ENCODE peak calls at places on chromosomes 5 and 9, in eight cellular contexts. One of them, this sample, is unnamed.

GRCh38 chr9:116318463-116319271 is 165.1 kb downstream of the PAPPA start:
- DNase-seq in mesenchymal stem cell: peak; percentile 72
- DNase-seq in transverse colon: peak; percentile 26
- DNase-seq in substantia nigra: no peak
- DNase-seq in right atrium auricular region: peak; percentile 75
- DNase-seq in tibial artery: no peak
- DNase-seq in fibroblast of lung: peak; percentile 84
- DNase-seq in stomach: no peak
- DNase-seq in this sample: no peak

GRCh38 chr5:136001531-136001930 is 27.3 kb upstream of the TGFBI start:
- DNase-seq in mesenchymal stem cell: no peak
- DNase-seq in transverse colon: no peak
- DNase-seq in substantia nigra: no peak
- DNase-seq in right atrium auricular region: no peak
- DNase-seq in tibial artery: no peak
- DNase-seq in fibroblast of lung: peak; percentile 81
- DNase-seq in stomach: no peak
- DNase-seq in this sample: no peak

GRCh38 chr5:79001471-79001870 is 16.4 kb upstream of the ARSB start:
- DNase-seq in mesenchymal stem cell: no peak
- DNase-seq in transverse colon: no peak
- DNase-seq in substantia nigra: no peak
- DNase-seq in right atrium auricular region: no peak
- DNase-seq in tibial artery: no peak
- DNase-seq in fibroblast of lung: no peak
- DNase-seq in stomach: no peak
- DNase-seq in this sample: no peak

GRCh38 chr9:96129698-96130097 is 172.3 kb downstream of the HSD17B3 start:
- DNase-seq in mesenchymal stem cell: no peak
- DNase-seq in transverse colon: no peak
- DNase-seq in substantia nigra: no peak
- DNase-seq in right atrium auricular region: no peak
- DNase-seq in tibial artery: no peak
- DNase-seq in fibroblast of lung: no peak
- DNase-seq in stomach: no peak
- DNase-seq in this sample: no peak

GRCh38 chr9:90102292-90102901 is 497.6 kb downstream of the GADD45G start:
- DNase-seq in mesenchymal stem cell: peak; percentile 92
- DNase-seq in transverse colon: peak; percentile 91
- DNase-seq in substantia nigra: no peak
- DNase-seq in right atrium auricular region: peak; percentile 91
- DNase-seq in tibial artery: peak; percentile 81
- DNase-seq in fibroblast of lung: peak; percentile 90
- DNase-seq in stomach: peak; percentile 89
- DNase-seq in this sample: peak; percentile 66

GRCh38 chr5:147708708-147709107 is 73.8 kb downstream of the JAKMIP2 start:
- DNase-seq in mesenchymal stem cell: no peak
- DNase-seq in transverse colon: no peak
- DNase-seq in substantia nigra: no peak
- DNase-seq in right atrium auricular region: no peak
- DNase-seq in tibial artery: no peak
- DNase-seq in fibroblast of lung: no peak
- DNase-seq in stomach: no peak
- DNase-seq in this sample: no peak

GRCh38 chr5:154395407-154396106 is 50.2 kb upstream of the SAP30L start:
- DNase-seq in mesenchymal stem cell: no peak
- DNase-seq in transverse colon: peak; percentile 47
- DNase-seq in substantia nigra: no peak
- DNase-seq in right atrium auricular region: no peak
- DNase-seq in tibial artery: no peak
- DNase-seq in fibroblast of lung: no peak
- DNase-seq in stomach: peak; percentile 65
- DNase-seq in this sample: peak; percentile 44

GRCh38 chr5:66518753-66519152 is 77.4 kb upstream of the MAST4 start:
- DNase-seq in mesenchymal stem cell: no peak
- DNase-seq in transverse colon: no peak
- DNase-seq in substantia nigra: no peak
- DNase-seq in right atrium auricular region: no peak
- DNase-seq in tibial artery: no peak
- DNase-seq in fibroblast of lung: no peak
- DNase-seq in stomach: no peak
- DNase-seq in this sample: no peak

GRCh38 chr5:126184474-126184873 is 238.7 kb upstream of the GRAMD2B start:
- DNase-seq in mesenchymal stem cell: no peak
- DNase-seq in transverse colon: no peak
- DNase-seq in substantia nigra: no peak
- DNase-seq in right atrium auricular region: no peak
- DNase-seq in tibial artery: no peak
- DNase-seq in fibroblast of lung: no peak
- DNase-seq in stomach: no peak
- DNase-seq in this sample: no peak

GRCh38 chr5:10656176-10656830 is 92.4 kb downstream of the ANKRD33B start:
- DNase-seq in mesenchymal stem cell: no peak
- DNase-seq in transverse colon: no peak
- DNase-seq in substantia nigra: no peak
- DNase-seq in right atrium auricular region: no peak
- DNase-seq in tibial artery: no peak
- DNase-seq in fibroblast of lung: no peak
- DNase-seq in stomach: peak; percentile 21
- DNase-seq in this sample: peak; percentile 5

GRCh38 chr9:71608825-71609452 is 159.4 kb downstream of the CEMIP2 start:
- DNase-seq in mesenchymal stem cell: no peak
- DNase-seq in transverse colon: no peak
- DNase-seq in substantia nigra: no peak
- DNase-seq in right atrium auricular region: no peak
- DNase-seq in tibial artery: no peak
- DNase-seq in fibroblast of lung: no peak
- DNase-seq in stomach: no peak
- DNase-seq in this sample: no peak

GRCh38 chr5:59042683-59043082 is 459.8 kb downstream of the RAB3C start:
- DNase-seq in mesenchymal stem cell: peak; percentile 57
- DNase-seq in transverse colon: peak; percentile 21
- DNase-seq in substantia nigra: no peak
- DNase-seq in right atrium auricular region: peak; percentile 75
- DNase-seq in tibial artery: no peak
- DNase-seq in fibroblast of lung: peak; percentile 41
- DNase-seq in stomach: peak; percentile 32
- DNase-seq in this sample: no peak

GRCh38 chr9:129242971-129243561 is 65.0 kb upstream of the IER5L start:
- DNase-seq in mesenchymal stem cell: peak; percentile 34
- DNase-seq in transverse colon: no peak
- DNase-seq in substantia nigra: no peak
- DNase-seq in right atrium auricular region: peak; percentile 84
- DNase-seq in tibial artery: peak; percentile 87
- DNase-seq in fibroblast of lung: peak; percentile 68
- DNase-seq in stomach: no peak
- DNase-seq in this sample: no peak

GRCh38 chr5:172502410-172502809 is 48.1 kb upstream of the SH3PXD2B start:
- DNase-seq in mesenchymal stem cell: no peak
- DNase-seq in transverse colon: no peak
- DNase-seq in substantia nigra: no peak
- DNase-seq in right atrium auricular region: peak; percentile 57
- DNase-seq in tibial artery: no peak
- DNase-seq in fibroblast of lung: no peak
- DNase-seq in stomach: no peak
- DNase-seq in this sample: no peak

GRCh38 chr9:68446836-68447235 is 90.4 kb downstream of the PGM5 start:
- DNase-seq in mesenchymal stem cell: peak; percentile 64
- DNase-seq in transverse colon: peak; percentile 39
- DNase-seq in substantia nigra: no peak
- DNase-seq in right atrium auricular region: no peak
- DNase-seq in tibial artery: peak; percentile 43
- DNase-seq in fibroblast of lung: peak; percentile 86
- DNase-seq in stomach: no peak
- DNase-seq in this sample: no peak

GRCh38 chr9:123346026-123346425 is 10.0 kb upstream of the CRB2 start:
- DNase-seq in mesenchymal stem cell: no peak
- DNase-seq in transverse colon: no peak
- DNase-seq in substantia nigra: no peak
- DNase-seq in right atrium auricular region: no peak
- DNase-seq in tibial artery: no peak
- DNase-seq in fibroblast of lung: no peak
- DNase-seq in stomach: no peak
- DNase-seq in this sample: no peak

GRCh38 chr9:125929846-125930245 is 182.7 kb downstream of the PBX3 start:
- DNase-seq in mesenchymal stem cell: no peak
- DNase-seq in transverse colon: no peak
- DNase-seq in substantia nigra: no peak
- DNase-seq in right atrium auricular region: no peak
- DNase-seq in tibial artery: no peak
- DNase-seq in fibroblast of lung: no peak
- DNase-seq in stomach: no peak
- DNase-seq in this sample: no peak

GRCh38 chr9:127522727-127523126 is 71.4 kb downstream of the LRSAM1 start:
- DNase-seq in mesenchymal stem cell: peak; percentile 23
- DNase-seq in transverse colon: peak; percentile 44
- DNase-seq in substantia nigra: no peak
- DNase-seq in right atrium auricular region: no peak
- DNase-seq in tibial artery: no peak
- DNase-seq in fibroblast of lung: no peak
- DNase-seq in stomach: no peak
- DNase-seq in this sample: no peak

GRCh38 chr5:143877196-143877595 is 65.2 kb downstream of the HMHB1 start:
- DNase-seq in mesenchymal stem cell: no peak
- DNase-seq in transverse colon: no peak
- DNase-seq in substantia nigra: no peak
- DNase-seq in right atrium auricular region: no peak
- DNase-seq in tibial artery: no peak
- DNase-seq in fibroblast of lung: no peak
- DNase-seq in stomach: no peak
- DNase-seq in this sample: no peak

GRCh38 chr9:107016383-107016782 is 153.4 kb downstream of the ZNF462 start:
- DNase-seq in mesenchymal stem cell: no peak
- DNase-seq in transverse colon: no peak
- DNase-seq in substantia nigra: no peak
- DNase-seq in right atrium auricular region: no peak
- DNase-seq in tibial artery: no peak
- DNase-seq in fibroblast of lung: no peak
- DNase-seq in stomach: no peak
- DNase-seq in this sample: no peak

GRCh38 chr5:137635521-137635921 is 100.4 kb downstream of the KLHL3 start:
- DNase-seq in mesenchymal stem cell: no peak
- DNase-seq in transverse colon: no peak
- DNase-seq in substantia nigra: no peak
- DNase-seq in right atrium auricular region: no peak
- DNase-seq in tibial artery: no peak
- DNase-seq in fibroblast of lung: no peak
- DNase-seq in stomach: no peak
- DNase-seq in this sample: no peak

DNA sequence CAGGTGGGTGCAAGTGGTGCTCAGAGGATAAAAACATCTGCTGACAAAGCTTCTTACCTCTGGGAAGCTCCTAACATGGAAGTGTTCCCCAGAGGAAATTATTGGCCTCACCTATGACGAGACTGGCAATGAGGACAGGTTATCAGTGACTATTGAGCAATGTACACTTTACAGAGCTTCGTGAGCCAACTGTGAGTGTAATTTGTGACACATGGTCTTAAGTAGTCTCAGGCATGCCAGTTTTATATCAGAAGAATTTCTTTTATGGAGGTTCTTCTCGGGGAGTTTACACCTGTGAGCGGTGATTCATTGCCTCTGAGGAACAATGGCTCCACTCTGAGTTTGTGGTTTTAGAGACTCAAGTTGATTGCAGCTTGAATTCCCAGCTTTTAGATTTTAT is 11.3 kb downstream of the ANKDD1B start:
- DNase-seq in mesenchymal stem cell: no peak
- DNase-seq in transverse colon: peak; percentile 38
- DNase-seq in substantia nigra: no peak
- DNase-seq in right atrium auricular region: no peak
- DNase-seq in tibial artery: no peak
- DNase-seq in fibroblast of lung: no peak
- DNase-seq in stomach: peak; percentile 41
- DNase-seq in this sample: peak; percentile 97
- H3K27ac ChIP-seq in mesenchymal stem cell: no peak overlapping the region
- H3K27ac ChIP-seq in transverse colon: peak overlapping the region; percentile 77
- H3K27ac ChIP-seq in substantia nigra: no peak overlapping the region
- H3K27ac ChIP-seq in right atrium auricular region: no peak overlapping the region
- H3K27ac ChIP-seq in tibial artery: no peak overlapping the region
- H3K27ac ChIP-seq in fibroblast of lung: no peak overlapping the region
- H3K27ac ChIP-seq in stomach: peak overlapping the region; percentile 55
- H3K27ac ChIP-seq in this sample: peak overlapping the region; percentile 88

GRCh38 chr9:120921751-120922181 is 4.8 kb downstream of the TRAF1 start:
- DNase-seq in mesenchymal stem cell: no peak
- DNase-seq in transverse colon: no peak
- DNase-seq in substantia nigra: no peak
- DNase-seq in right atrium auricular region: no peak
- DNase-seq in tibial artery: no peak
- DNase-seq in fibroblast of lung: no peak
- DNase-seq in stomach: no peak
- DNase-seq in this sample: no peak
- H3K27ac ChIP-seq in mesenchymal stem cell: no peak overlapping the region
- H3K27ac ChIP-seq in transverse colon: peak overlapping the region; percentile 63
- H3K27ac ChIP-seq in substantia nigra: no peak overlapping the region
- H3K27ac ChIP-seq in right atrium auricular region: peak overlapping the region; percentile 84
- H3K27ac ChIP-seq in tibial artery: peak overlapping the region; percentile 94
- H3K27ac ChIP-seq in fibroblast of lung: no peak overlapping the region
- H3K27ac ChIP-seq in stomach: peak overlapping the region; percentile 93
- H3K27ac ChIP-seq in this sample: no peak overlapping the region

DNA sequence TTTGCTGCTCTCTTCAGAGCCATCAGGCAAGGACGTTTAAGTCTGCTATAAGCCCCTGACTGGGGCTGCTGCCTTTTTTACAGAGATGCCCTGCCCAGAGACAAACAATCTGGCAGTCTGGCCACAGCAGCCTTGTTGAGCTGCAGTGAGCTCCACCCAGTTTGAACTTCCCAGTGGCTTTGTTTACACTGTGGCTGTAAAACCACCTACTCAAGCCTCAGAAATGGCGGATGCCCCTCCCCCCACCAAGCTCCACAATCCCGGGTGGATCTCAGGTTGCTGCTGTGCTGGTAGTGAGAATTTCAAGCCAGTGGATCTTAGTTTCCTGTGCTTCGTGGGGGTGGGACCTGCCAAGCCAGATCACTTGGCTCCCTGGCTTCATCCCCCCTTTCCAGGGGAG is 59.7 kb upstream of the SNCAIP start:
- DNase-seq in mesenchymal stem cell: peak; percentile 50
- DNase-seq in transverse colon: peak; percentile 46
- DNase-seq in substantia nigra: no peak
- DNase-seq in right atrium auricular region: no peak
- DNase-seq in tibial artery: no peak
- DNase-seq in fibroblast of lung: no peak
- DNase-seq in stomach: no peak
- DNase-seq in this sample: no peak
- H3K27ac ChIP-seq in mesenchymal stem cell: no peak overlapping the region
- H3K27ac ChIP-seq in transverse colon: no peak overlapping the region
- H3K27ac ChIP-seq in substantia nigra: no peak overlapping the region
- H3K27ac ChIP-seq in right atrium auricular region: no peak overlapping the region
- H3K27ac ChIP-seq in tibial artery: no peak overlapping the region
- H3K27ac ChIP-seq in fibroblast of lung: no peak overlapping the region
- H3K27ac ChIP-seq in stomach: no peak overlapping the region
- H3K27ac ChIP-seq in this sample: no peak overlapping the region

DNA sequence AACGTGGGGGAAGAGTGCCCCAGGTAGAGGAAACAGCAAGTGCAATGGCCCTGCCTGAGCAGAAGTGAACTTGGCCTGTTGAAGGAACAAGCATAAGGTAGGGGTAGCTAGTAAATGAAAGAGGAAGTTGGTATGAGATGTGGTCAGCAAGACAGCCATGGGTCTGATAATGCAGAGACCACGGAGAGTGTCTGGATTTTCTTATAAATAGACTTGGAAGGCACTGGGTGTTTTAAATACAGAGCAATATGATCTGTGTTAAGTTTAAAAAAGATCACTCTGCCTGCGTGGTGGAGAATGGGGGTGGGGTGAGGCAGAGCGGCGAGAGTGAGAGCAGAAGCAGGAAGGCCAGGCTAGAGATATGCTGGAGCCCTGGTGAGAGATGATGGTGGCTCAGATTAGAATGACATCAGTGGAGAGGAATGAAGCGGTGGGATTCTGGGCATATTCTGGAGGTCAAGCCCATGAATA is 4.2 kb downstream of the ADAM19 start:
- DNase-seq in mesenchymal stem cell: peak; percentile 78
- DNase-seq in transverse colon: peak; percentile 65
- DNase-seq in substantia nigra: no peak
- DNase-seq in right atrium auricular region: no peak
- DNase-seq in tibial artery: no peak
- DNase-seq in fibroblast of lung: peak; percentile 25
- DNase-seq in stomach: no peak
- DNase-seq in this sample: no peak
- H3K27ac ChIP-seq in mesenchymal stem cell: peak overlapping the region; percentile 84
- H3K27ac ChIP-seq in transverse colon: peak overlapping the region; percentile 91
- H3K27ac ChIP-seq in substantia nigra: peak overlapping the region; percentile 67
- H3K27ac ChIP-seq in right atrium auricular region: peak overlapping the region; percentile 85
- H3K27ac ChIP-seq in tibial artery: peak overlapping the region; percentile 45
- H3K27ac ChIP-seq in fibroblast of lung: no peak overlapping the region
- H3K27ac ChIP-seq in stomach: peak overlapping the region; percentile 92
- H3K27ac ChIP-seq in this sample: no peak overlapping the region